ENCODE peak calls at places on chromosomes 7 and 10, in five cellular contexts. U, N, K, S and L are unnamed samples.

GRCh38 chr7:148572067-148572522 is 18.5 kb upstream of the C7orf33 start:
- DNase-seq in U (no peak), S (no peak), N (no peak), K (no peak), L (no peak)

GRCh38 chr10:30784521-30784895 is 155.0 kb upstream of the LYZL2 start:
- DNase-seq in N (peak; percentile 63), S (no peak), U (no peak), K (peak; percentile 32), L (no peak)

GRCh38 chr10:86597306-86597705 is 57.0 kb upstream of the OPN4 start:
- DNase-seq in N (no peak), S (no peak), U (no peak), K (no peak), L (no peak)

GRCh38 chr7:78039791-78040776 is 241.5 kb downstream of the PHTF2 start:
- DNase-seq in U (peak; percentile 11), K (peak; percentile 24), N (no peak), S (no peak), L (peak; percentile 72)

GRCh38 chr10:42242135-42242805 is 396.1 kb downstream of the ZNF33B start:
- DNase-seq in S (no peak), N (no peak), K (no peak), U (no peak), L (peak; percentile 9)

GRCh38 chr10:30862486-30862885 is 169.2 kb downstream of the ZNF438 start:
- DNase-seq in N (no peak), U (peak; percentile 5), K (peak; percentile 89), S (no peak), L (no peak)

GRCh38 chr10:89522463-89522862 is 12.9 kb downstream of the SLC16A12 start:
- DNase-seq in K (no peak), N (no peak), U (peak; percentile 40), S (no peak), L (no peak)

GRCh38 chr10:78777466-78778256 is 291.1 kb upstream of the ZMIZ1 start:
- DNase-seq in S (no peak), K (no peak), U (peak; percentile 30), N (peak; percentile 91), L (no peak)

GRCh38 chr10:5361966-5362365 is 2.8 kb upstream of the UCN3 start:
- DNase-seq in U (no peak), K (no peak), N (no peak), S (no peak), L (no peak)

GRCh38 chr10:23399701-23400144 is 39.2 kb upstream of the OTUD1 start:
- DNase-seq in S (peak; percentile 91), N (no peak), K (no peak), U (peak; percentile 75), L (no peak)

GRCh38 chr10:36494386-36494785 is 631.0 kb upstream of the ANKRD30A start:
- DNase-seq in S (peak; percentile 45), K (no peak), N (no peak), U (peak; percentile 73), L (no peak)

GRCh38 chr10:101284171-101285092 is 55.2 kb upstream of the LBX1 start:
- DNase-seq in K (no peak), U (no peak), N (no peak), S (no peak), L (no peak)

GRCh38 chr10:69864321-69864720 is 62.6 kb downstream of the COL13A1 start:
- DNase-seq in N (no peak), K (no peak), S (peak; percentile 86), U (peak; percentile 91), L (no peak)

GRCh38 chr7:39686261-39686924 is 63.0 kb downstream of the RALA start:
- DNase-seq in S (no peak), N (no peak), U (peak; percentile 15), K (no peak), L (peak; percentile 66)

GRCh38 chr10:74207681-74208080 is 56.7 kb downstream of the ADK start:
- DNase-seq in N (no peak), U (no peak), K (no peak), S (no peak), L (no peak)

GRCh38 chr10:71075759-71076472 is 136.5 kb upstream of the UNC5B start:
- DNase-seq in S (no peak), K (no peak), N (no peak), U (no peak), L (no peak)

GRCh38 chr10:24333736-24334135 is 124.8 kb downstream of the KIAA1217 start:
- DNase-seq in U (no peak), K (no peak), S (peak; percentile 43), N (no peak), L (no peak)

GRCh38 chr7:66507764-66508296 is 120.9 kb upstream of the KCTD7 start:
- DNase-seq in N (no peak), U (no peak), K (no peak), S (no peak), L (no peak)

GRCh38 chr10:47169631-47170030 is 130.4 kb upstream of the GDF10 start:
- DNase-seq in K (no peak), U (no peak), S (no peak), N (no peak), L (no peak)

GRCh38 chr10:124975977-124976514 is 34.1 kb downstream of the ZRANB1 start:
- DNase-seq in U (peak; percentile 87), K (no peak), S (no peak), N (no peak), L (no peak)

GRCh38 chr7:31059551-31059950 is 7.4 kb downstream of the ADCYAP1R1 start:
- DNase-seq in S (no peak), N (no peak), K (no peak), U (no peak), L (no peak)

GRCh38 chr7:99404235-99404976 is 4.0 kb downstream of the PDAP1 start:
- DNase-seq in S (no peak), U (peak; percentile 56), K (no peak), N (no peak), L (no peak)

GRCh38 chr10:26372513-26373354 is 65.4 kb upstream of the APBB1IP start:
- DNase-seq in K (no peak), S (no peak), U (no peak), N (peak; percentile 21), L (no peak)

GRCh38 chr7:150556521-150557138 is 10.6 kb upstream of the GIMAP4 start:
- DNase-seq in S (no peak), U (no peak), N (no peak), K (no peak), L (no peak)

GRCh38 chr7:22885824-22886255 is 63.2 kb upstream of the TOMM7 start:
- DNase-seq in N (no peak), S (no peak), U (peak; percentile 21), K (peak; percentile 66), L (peak; percentile 74)

GRCh38 chr10:48246501-48246900 is 28.0 kb downstream of the FRMPD2 start:
- DNase-seq in U (no peak), S (no peak), N (no peak), K (no peak), L (no peak)

GRCh38 chr10:131728829-131729228 is 172.0 kb upstream of the PPP2R2D start:
- DNase-seq in U (no peak), N (no peak), S (no peak), K (no peak), L (no peak)

GRCh38 chr10:106956216-106956915 is 208.1 kb downstream of the SORCS1 start:
- DNase-seq in U (no peak), N (no peak), K (no peak), S (no peak), L (no peak)

GRCh38 chr10:58107506-58107905 is 160.2 kb downstream of the IPMK start:
- DNase-seq in K (no peak), S (peak; percentile 70), U (peak; percentile 16), N (no peak), L (no peak)

GRCh38 chr10:61364619-61365018 is 88.6 kb downstream of the TMEM26 start:
- DNase-seq in N (no peak), S (no peak), U (no peak), K (no peak), L (no peak)

GRCh38 chr10:47165711-47166404 is 134.1 kb upstream of the GDF10 start:
- DNase-seq in K (peak; percentile 69), U (no peak), S (peak; percentile 94), N (peak; percentile 70), L (no peak)

GRCh38 chr7:102275123-102275703 is 11.5 kb upstream of the SH2B2 start:
- DNase-seq in S (no peak), K (no peak), U (no peak), N (no peak), L (no peak)

GRCh38 chr7:33578166-33578565 is 327.2 kb upstream of the BMPER start:
- DNase-seq in N (no peak), S (no peak), U (peak; percentile 20), K (no peak), L (no peak)

GRCh38 chr10:100615911-100616310 is 80.2 kb downstream of the HIF1AN start:
- DNase-seq in S (no peak), K (no peak), N (no peak), U (no peak), L (no peak)

GRCh38 chr10:50512743-50513416 is 110.9 kb downstream of the SGMS1 start:
- DNase-seq in S (no peak), N (no peak), K (no peak), U (peak; percentile 13), L (no peak)

GRCh38 chr10:63375458-63375857 is 90.3 kb downstream of the JMJD1C start:
- DNase-seq in U (no peak), S (no peak), K (no peak), N (no peak), L (no peak)

GRCh38 chr7:44959433-44959951 is 19.3 kb downstream of the MYO1G start:
- DNase-seq in U (peak; percentile 17), N (no peak), K (no peak), S (no peak), L (peak; percentile 53)

GRCh38 chr7:32868116-32868515 is 23.4 kb downstream of the KBTBD2 start:
- DNase-seq in K (no peak), U (no peak), N (no peak), S (no peak), L (no peak)